ENCODE peak calls at places on chromosomes 1 and 21, in five cellular contexts. C is HuH-7.5; D is foreskin fibroblast; J is OCI-LY7; L is stimulated activated CD8-positive, alpha-beta memory T cell treated with anti-CD3 and anti-CD28 coated beads, Interleukin-2, amount 100 ng/mL, for 48 hours. X is an unnamed sample.

GRCh38 chr21:16519012-16519411 is 789.2 kb downstream of the USP25 start:
- DNase-seq in C (no peak), D (no peak), J (no peak), L (no peak), X (peak; percentile 47)

GRCh38 chr1:220876511-220877347 is 2.5 kb upstream of the HLX start:
- DNase-seq in C (no peak), D (no peak), J (no peak), L (no peak), X (peak; percentile 29)

GRCh38 chr1:5235355-5235899 is 581.0 kb downstream of the AJAP1 start:
- DNase-seq in C (no peak), D (no peak), J (no peak), L (no peak), X (no peak)

GRCh38 chr1:51568231-51568935 is 48.5 kb upstream of the OSBPL9 start:
- DNase-seq in C (no peak), D (no peak), J (no peak), L (no peak), X (no peak)

GRCh38 chr1:156727914-156728598 is at the start of gene METTL25B:
- DNase-seq in C (peak; percentile 84), D (peak; percentile 74), J (peak; percentile 86), L (peak; percentile 75), X (peak; percentile 77)

GRCh38 chr1:40857737-40858136 is 4.4 kb downstream of the CITED4 start:
- DNase-seq in C (no peak), D (no peak), J (no peak), L (no peak), X (no peak)

GRCh38 chr1:213783898-213784297 is 203.9 kb upstream of the PROX1 start:
- DNase-seq in C (no peak), D (no peak), J (no peak), L (no peak), X (no peak)

GRCh38 chr1:43537423-43538142 is 6.9 kb downstream of the PTPRF start:
- DNase-seq in C (no peak), D (no peak), J (no peak), L (no peak), X (no peak)

GRCh38 chr21:45034556-45035476 is 39.6 kb upstream of the ADARB1 start:
- DNase-seq in C (no peak), D (no peak), J (no peak), L (no peak), X (no peak)

GRCh38 chr1:116852910-116853309 is 56.8 kb upstream of the PTGFRN start:
- DNase-seq in C (no peak), D (peak; percentile 51), J (no peak), L (no peak), X (peak; percentile 82)

GRCh38 chr1:240833057-240833456 is 221.1 kb upstream of the GREM2 start:
- DNase-seq in C (no peak), D (no peak), J (no peak), L (no peak), X (peak; percentile 17)

GRCh38 chr1:41241748-41242644 is at the start of gene SCMH1:
- DNase-seq in C (peak; percentile 46), D (peak; percentile 26), J (peak; percentile 79), L (peak; percentile 26), X (peak; percentile 33)

GRCh38 chr1:198467342-198467741 is 73.1 kb downstream of the ATP6V1G3 start:
- DNase-seq in C (no peak), D (no peak), J (no peak), L (no peak), X (no peak)